ENCODE peak calls at places on chromosomes 4 and X, in five cellular contexts. Z is non-pigmented ciliary epithelial cell, S is WTC11, H is iPS DF 19.7, F is nephron progenitor cell. L is an unnamed sample.

GRCh38 chrX:56813318-56813837 is 84.3 kb downstream of the NBDY start:
- DNase-seq in S (no peak), H (no peak), F (no peak), Z (peak), L (no peak)

GRCh38 chrX:20727447-20727846 is 460.7 kb upstream of the RPS6KA3 start:
- DNase-seq in Z (no peak), F (no peak), H (no peak), S (no peak), L (no peak)

GRCh38 chr4:95156452-95156765 is 392.4 kb downstream of the UNC5C start:
- DNase-seq in Z (no peak), S (no peak), H (no peak), F (no peak), L (no peak)

GRCh38 chr4:150244600-150244999 is 166.4 kb downstream of the DCLK2 start:
- DNase-seq in F (no peak), S (no peak), Z (peak), H (no peak), L (peak)

GRCh38 chr4:15948826-15949225 is 10.3 kb upstream of the FGFBP1 start:
- DNase-seq in H (no peak), F (no peak), S (no peak), Z (no peak), L (no peak)

GRCh38 chrX:19107035-19107434 is 15.2 kb downstream of the ADGRG2 start:
- DNase-seq in S (peak), Z (no peak), F (no peak), H (peak), L (peak)

GRCh38 chrX:42117318-42117717 is 194.0 kb upstream of the CASK start:
- DNase-seq in H (no peak), S (no peak), Z (no peak), F (no peak), L (no peak)

GRCh38 chr4:176479745-176480144 is 160.0 kb downstream of the SPCS3 start:
- DNase-seq in H (no peak), F (no peak), S (no peak), Z (no peak), L (no peak)

GRCh38 chr4:94678896-94679295 is 78.9 kb upstream of the BMPR1B start:
- DNase-seq in S (no peak), F (no peak), Z (no peak), H (no peak), L (no peak)

GRCh38 chrX:135389243-135389642 is 32.5 kb upstream of the SMIM10L2A start:
- DNase-seq in F (no peak), H (no peak), S (no peak), Z (no peak), L (no peak)

GRCh38 chrX:31988975-31989374 is 917.1 kb upstream of the FTHL17 start:
- DNase-seq in Z (no peak), S (no peak), H (no peak), F (no peak), L (peak)

GRCh38 chr4:103098331-103098730 is 1.3 kb downstream of the BDH2 start:
- DNase-seq in S (no peak), H (no peak), F (peak), Z (no peak), L (no peak)

GRCh38 chr4:159175165-159175988 is 72.5 kb downstream of the RAPGEF2 start:
- DNase-seq in S (peak), H (peak), F (peak), Z (peak), L (peak)

GRCh38 chr4:107037188-107037587 is 1.1 kb upstream of the DKK2 start:
- DNase-seq in Z (no peak), H (no peak), S (peak), F (peak), L (peak)

GRCh38 chr4:40579983-40580382 is 49.7 kb downstream of the RBM47 start:
- DNase-seq in H (no peak), Z (peak), S (no peak), F (no peak), L (no peak)

GRCh38 chr4:26302390-26302897 is 18.4 kb upstream of the RBPJ start:
- DNase-seq in F (no peak), H (no peak), Z (no peak), S (no peak), L (no peak)

GRCh38 chr4:40630335-40631021 is 814 bp upstream of the RBM47 start:
- DNase-seq in F (peak), Z (no peak), S (peak), H (no peak), L (peak)

GRCh38 chr4:184310171-184310567 is 92.5 kb upstream of the ENPP6 start:
- DNase-seq in S (peak), H (no peak), Z (no peak), F (no peak), L (peak)

GRCh38 chr4:42018451-42018850 is 28.1 kb downstream of the SLC30A9 start:
- DNase-seq in F (no peak), H (no peak), Z (no peak), S (no peak), L (no peak)

GRCh38 chr4:142850478-142850877 is 4.4 kb upstream of the INPP4B start:
- DNase-seq in H (no peak), S (no peak), Z (no peak), F (no peak), L (peak)

GRCh38 chrX:123743312-123743711 is 10.5 kb upstream of the THOC2 start:
- DNase-seq in F (no peak), S (no peak), H (no peak), Z (no peak), L (no peak)

GRCh38 chrX:149499766-149500165 is 5.3 kb downstream of the IDS start:
- DNase-seq in F (no peak), Z (no peak), H (no peak), S (no peak), L (no peak)

GRCh38 chr4:113809313-113809712 is 47.8 kb upstream of the CAMK2D start:
- DNase-seq in F (no peak), Z (no peak), H (no peak), S (no peak), L (peak)

GRCh38 chrX:48665991-48666390 is 17.6 kb upstream of the WAS start:
- DNase-seq in Z (no peak), S (no peak), F (no peak), H (no peak), L (no peak)

GRCh38 chrX:4850312-4850711 is 1136.9 kb upstream of the PRKX start:
- DNase-seq in Z (no peak), S (no peak), H (no peak), F (no peak), L (no peak)

GRCh38 chr4:184969610-184970009 is 48.7 kb upstream of the HELT start:
- DNase-seq in F (no peak), H (no peak), Z (no peak), S (no peak), L (no peak)

GRCh38 chr4:123299212-123299651 is 97.4 kb upstream of the SPRY1 start:
- DNase-seq in F (no peak), H (no peak), Z (peak), S (no peak), L (no peak)

GRCh38 chr4:67871867-67872266 is 11.9 kb downstream of the TMPRSS11D start:
- DNase-seq in H (no peak), Z (peak), S (no peak), F (no peak), L (peak)

GRCh38 chr4:6426571-6427438 is 45.6 kb downstream of the PPP2R2C start:
- DNase-seq in F (no peak), Z (no peak), H (no peak), S (no peak), L (no peak)

GRCh38 chrX:10135561-10136399 is 21.0 kb upstream of the CLCN4 start:
- DNase-seq in S (no peak), Z (no peak), H (no peak), F (no peak), L (no peak)

GRCh38 chr4:140156529-140157171 is 2.7 kb upstream of the MAML3 start:
- DNase-seq in Z (no peak), F (no peak), S (no peak), H (no peak), L (no peak)

GRCh38 chrX:119118780-119119395 is 8.7 kb downstream of the KIAA1210 start:
- DNase-seq in F (peak), Z (no peak), H (peak), S (peak), L (peak)